ENCODE peak calls at places on chromosomes 7 and 10, in nine cellular contexts. U is kidney epithelial cell; G is T follicular helper cell; Z is progenitor cell of endocrine pancreas; H is tibial nerve; R is CD4-positive, alpha-beta T cell; J is GM04503; K is kidney tubule cell; Y is heart left ventricle. M is an unnamed sample.

GRCh38 chr7:119219663-119220062 is 995.2 kb downstream of the ANKRD7 start:
- DNase-seq in R (no peak), G (no peak), Z (no peak), H (no peak), J (no peak), K (no peak), Y (no peak), U (no peak), M (no peak)

GRCh38 chr7:113629244-113629643 is 289.6 kb downstream of the PPP1R3A start:
- DNase-seq in R (no peak), H (no peak), Y (no peak), K (peak), J (no peak), U (no peak), G (no peak), Z (no peak), M (no peak)

GRCh38 chr10:131977323-131978096 is 4.2 kb downstream of the BNIP3 start:
- DNase-seq in U (no peak), J (no peak), H (no peak), K (peak), G (no peak), Y (no peak), Z (no peak), R (no peak), M (no peak)

GRCh38 chr7:55272328-55272727 is 92.8 kb upstream of the LANCL2 start:
- DNase-seq in R (no peak), G (no peak), K (no peak), H (no peak), J (no peak), Z (no peak), Y (no peak), U (no peak), M (no peak)

GRCh38 chr10:124491105-124491504 is 29.5 kb downstream of the LHPP start:
- DNase-seq in G (no peak), K (no peak), H (no peak), Y (no peak), R (no peak), Z (no peak), J (no peak), U (no peak), M (no peak)

GRCh38 chr7:107982918-107983389 is 20.0 kb downstream of the LAMB1 start:
- DNase-seq in Z (no peak), H (no peak), R (no peak), G (no peak), U (no peak), Y (no peak), J (peak), K (no peak), M (no peak)

GRCh38 chr7:44080118-44080517 is 2.2 kb downstream of the POLM start:
- DNase-seq in Y (no peak), Z (no peak), H (no peak), U (no peak), R (no peak), J (no peak), G (no peak), K (no peak), M (no peak)

GRCh38 chr10:59971915-59972314 is 65.6 kb upstream of the CCDC6 start:
- DNase-seq in J (no peak), U (peak), K (peak), H (no peak), Z (peak), Y (no peak), R (no peak), G (no peak), M (no peak)

GRCh38 chr7:117008849-117009531 is 55.7 kb downstream of the ST7 start:
- DNase-seq in U (peak), H (no peak), J (no peak), K (peak), Y (no peak), Z (no peak), R (no peak), G (peak), M (no peak)

GRCh38 chr7:123190109-123190831 is 9.5 kb downstream of the SLC13A1 start:
- DNase-seq in U (no peak), K (peak), Z (no peak), H (no peak), R (no peak), Y (no peak), G (no peak), J (no peak), M (no peak)

GRCh38 chr7:137957887-137958286 is 44.0 kb downstream of the CREB3L2 start:
- DNase-seq in J (no peak), R (no peak), H (no peak), Y (no peak), Z (no peak), G (no peak), U (no peak), K (peak), M (no peak)

GRCh38 chr10:80708185-80708584 is 170.5 kb downstream of the SH2D4B start:
- DNase-seq in G (no peak), Y (no peak), J (no peak), H (no peak), K (no peak), Z (no peak), R (no peak), U (no peak), M (no peak)

GRCh38 chr10:16529853-16530252 is 8.2 kb upstream of the C1QL3 start:
- DNase-seq in K (no peak), G (no peak), U (no peak), J (no peak), Z (no peak), H (no peak), R (no peak), Y (no peak), M (no peak)

GRCh38 chr7:74627699-74628411 is 29.7 kb upstream of the GTF2I start:
- DNase-seq in G (no peak), U (no peak), J (peak), R (no peak), Y (no peak), H (peak), Z (no peak), K (no peak), M (no peak)

GRCh38 chr10:21080246-21080645 is 183.1 kb upstream of the NEBL start:
- DNase-seq in Y (no peak), R (no peak), J (no peak), G (no peak), Z (no peak), H (no peak), K (no peak), U (no peak), M (no peak)

GRCh38 chr7:133051066-133051465 is 30.8 kb downstream of the CHCHD3 start:
- DNase-seq in H (no peak), K (peak), G (no peak), Z (no peak), J (no peak), R (no peak), Y (no peak), U (no peak), M (no peak)

GRCh38 chr7:35289376-35289775 is 35.5 kb upstream of the TBX20 start:
- DNase-seq in H (no peak), J (no peak), G (no peak), U (no peak), Y (no peak), Z (no peak), R (no peak), K (no peak), M (no peak)

GRCh38 chr7:51062222-51062987 is 254.2 kb downstream of the COBL start:
- DNase-seq in Y (no peak), G (no peak), U (no peak), Z (no peak), H (no peak), R (no peak), K (no peak), J (no peak), M (no peak)

GRCh38 chr10:102009801-102010425 is 46.1 kb downstream of the ARMH3 start:
- DNase-seq in H (peak), R (peak), G (peak), J (peak), Z (peak), Y (no peak), K (peak), U (peak), M (peak)

GRCh38 chr7:50262916-50263690 is 41.4 kb upstream of the IKZF1 start:
- DNase-seq in R (no peak), Z (no peak), Y (no peak), U (peak), J (no peak), K (peak), H (no peak), G (no peak), M (no peak)

GRCh38 chr10:74223755-74224530 is 72.9 kb downstream of the ADK start:
- DNase-seq in K (peak), Z (no peak), H (no peak), U (peak), Y (no peak), J (peak), G (no peak), R (no peak), M (no peak)

GRCh38 chr10:59829601-59830000 is 76.3 kb upstream of the MRLN start:
- DNase-seq in Y (no peak), H (no peak), K (no peak), R (no peak), U (no peak), J (no peak), Z (no peak), G (no peak), M (no peak)

GRCh38 chr10:13775786-13776780 is 189.3 kb downstream of the PRPF18 start:
- DNase-seq in J (peak), U (peak), G (no peak), R (no peak), K (peak), Y (no peak), H (no peak), Z (no peak), M (no peak)

GRCh38 chr7:158617737-158618128 is 30.1 kb upstream of the PTPRN2 start:
- DNase-seq in H (peak), R (no peak), K (no peak), Y (no peak), J (no peak), G (no peak), U (no peak), Z (no peak), M (no peak)

GRCh38 chr7:72785166-72785955 is 42.6 kb downstream of the TYW1B start:
- DNase-seq in Z (no peak), K (peak), H (no peak), U (peak), J (no peak), R (no peak), Y (no peak), G (no peak), M (no peak)

GRCh38 chr7:120272896-120273475 is at the start of gene KCND2:
- DNase-seq in Z (peak), R (no peak), H (no peak), Y (peak), K (no peak), J (no peak), U (no peak), G (no peak), M (no peak)

GRCh38 chr7:133649593-133649992 is 396.7 kb downstream of the EXOC4 start:
- DNase-seq in J (no peak), Z (no peak), U (no peak), Y (no peak), K (no peak), R (no peak), G (no peak), H (no peak), M (no peak)

GRCh38 chr10:13915710-13916109 is 328.9 kb downstream of the PRPF18 start:
- DNase-seq in H (peak), J (no peak), R (no peak), Z (no peak), G (no peak), Y (no peak), U (no peak), K (no peak), M (no peak)

GRCh38 chr7:29123611-29124190 is 22.6 kb downstream of the CPVL start:
- DNase-seq in J (no peak), K (no peak), H (no peak), R (no peak), Z (no peak), Y (no peak), U (no peak), G (no peak), M (no peak)

GRCh38 chr10:30389543-30389942 is 40.5 kb upstream of the MTPAP start:
- DNase-seq in G (no peak), K (no peak), Y (no peak), J (no peak), Z (no peak), U (no peak), R (no peak), H (no peak), M (no peak)

GRCh38 chr7:13077466-13077865 is 390.0 kb downstream of the ARL4A start:
- DNase-seq in G (no peak), K (peak), Y (no peak), H (no peak), U (no peak), R (no peak), Z (no peak), J (no peak), M (no peak)

GRCh38 chr7:134792968-134793367 is 13.5 kb downstream of the CALD1 start:
- DNase-seq in U (no peak), H (no peak), R (no peak), Z (no peak), Y (peak), J (no peak), K (no peak), G (no peak), M (no peak)